ENCODE peak calls at places on chromosomes 13 and 19, in four cellular contexts. Y is substantia nigra, E is fibroblast of pulmonary artery, G is type B pancreatic cell. S is an unnamed sample.

GRCh38 chr19:3450796-3451411 is 29.4 kb downstream of the SMIM24 start:
- DNase-seq in E (peak; percentile 100), G (no peak), Y (no peak), S (peak; percentile 18)

GRCh38 chr13:102401305-102401704 is 543 bp downstream of the FGF14 start:
- DNase-seq in E (no peak), Y (no peak), G (no peak), S (no peak)

GRCh38 chr13:104577029-104577820 is 1511.0 kb upstream of the SLC10A2 start:
- DNase-seq in Y (no peak), G (no peak), E (peak; percentile 49), S (no peak)

GRCh38 chr13:100363874-100364273 is 224.7 kb downstream of the GGACT start:
- DNase-seq in G (no peak), E (peak; percentile 3), Y (no peak), S (no peak)

GRCh38 chr19:40584007-40584406 is 7.3 kb downstream of the SHKBP1 start:
- DNase-seq in Y (no peak), E (no peak), G (no peak), S (no peak)

GRCh38 chr13:21837288-21837687 is 166.4 kb downstream of the FGF9 start:
- DNase-seq in G (no peak), Y (no peak), E (no peak), S (no peak)

GRCh38 chr13:43676320-43676719 is 110.5 kb downstream of the ENOX1 start:
- DNase-seq in Y (no peak), E (no peak), G (no peak), S (no peak)

GRCh38 chr19:49920624-49921363 is 8.2 kb upstream of the ATF5 start:
- DNase-seq in E (no peak), G (no peak), Y (no peak), S (no peak)

GRCh38 chr13:112140366-112140765 is 73.4 kb downstream of the SOX1 start:
- DNase-seq in E (no peak), G (peak; percentile 20), Y (no peak), S (no peak)

GRCh38 chr19:1409204-1410005 is 2.0 kb downstream of the DAZAP1 start:
- DNase-seq in Y (no peak), E (no peak), G (no peak), S (no peak)

GRCh38 chr13:80180745-80181144 is 160.2 kb downstream of the SPRY2 start:
- DNase-seq in E (no peak), Y (no peak), G (no peak), S (no peak)

GRCh38 chr13:112767506-112768471 is 78.0 kb downstream of the ATP11A start:
- DNase-seq in G (no peak), Y (no peak), E (no peak), S (no peak)

GRCh38 chr19:38733241-38733492 is 11.1 kb downstream of the CAPN12 start:
- DNase-seq in Y (no peak), E (no peak), G (no peak), S (no peak)

GRCh38 chr13:84481958-84482357 is 599.7 kb upstream of the SLITRK1 start:
- DNase-seq in G (no peak), E (peak; percentile 65), Y (no peak), S (no peak)